ENCODE peak calls at places on chromosome 12, in nine cellular contexts. A is CD8-positive, alpha-beta memory T cell; V is non-pigmented ciliary epithelial cell; I is stimulated activated CD4-positive, alpha-beta T cell treated with anti-CD3 and anti-CD28 coated beads, Interleukin-1b, Interleukin-23, amount 100 ng/mL, for 1 hour; G is NCI-H345; N is left lung; P is WTC11; M is NAMALWA; X is effector memory CD8-positive, alpha-beta T cell. F is an unnamed sample.

GRCh38 chr12:108340037-108340436 is 926 bp upstream of the CMKLR1 start:
- DNase-seq in V (no peak), I (no peak), A (no peak), G (no peak), M (no peak), P (no peak), N (no peak), X (no peak), F (no peak)

GRCh38 chr12:83850531-83850930 is 1062.1 kb downstream of the SLC6A15 start:
- DNase-seq in V (no peak), N (no peak), G (no peak), I (no peak), X (no peak), A (no peak), P (no peak), M (no peak), F (no peak)

GRCh38 chr12:3107071-3107583 is 29.9 kb downstream of the TSPAN9 start:
- DNase-seq in X (no peak), N (no peak), I (no peak), P (peak), M (no peak), A (no peak), G (no peak), V (no peak), F (no peak)

GRCh38 chr12:76299536-76300296 is 48.5 kb downstream of the BBS10 start:
- DNase-seq in M (no peak), G (no peak), N (no peak), I (no peak), A (no peak), X (no peak), V (no peak), P (no peak), F (no peak)

GRCh38 chr12:11716794-11717532 is 67.5 kb downstream of the ETV6 start:
- DNase-seq in A (no peak), V (no peak), G (no peak), N (no peak), M (no peak), I (no peak), P (no peak), X (no peak), F (no peak)

GRCh38 chr12:65696227-65696626 is 128.1 kb upstream of the HMGA2 start:
- DNase-seq in I (no peak), N (no peak), A (no peak), M (no peak), P (no peak), X (no peak), G (no peak), V (no peak), F (no peak)

GRCh38 chr12:24109381-24110039 is 160.0 kb upstream of the SOX5 start:
- DNase-seq in M (peak), I (no peak), X (no peak), P (no peak), N (no peak), V (no peak), G (no peak), A (no peak), F (no peak)

GRCh38 chr12:5499566-5500325 is 67.8 kb downstream of the NTF3 start:
- DNase-seq in N (no peak), X (no peak), A (no peak), I (no peak), G (no peak), P (no peak), V (peak), M (no peak), F (no peak)

GRCh38 chr12:19482551-19483109 is 43.3 kb downstream of the AEBP2 start:
- DNase-seq in I (no peak), M (no peak), P (peak), V (no peak), N (no peak), G (no peak), A (peak), X (peak), F (no peak)

GRCh38 chr12:2282321-2282720 is 229.5 kb downstream of the CACNA1C start:
- DNase-seq in A (no peak), V (no peak), I (no peak), P (peak), G (no peak), M (no peak), X (no peak), N (no peak), F (no peak)

GRCh38 chr12:60072911-60073310 is 477.1 kb downstream of the SLC16A7 start:
- DNase-seq in M (no peak), A (no peak), P (no peak), N (no peak), V (no peak), I (no peak), G (no peak), X (no peak), F (no peak)

GRCh38 chr12:13369496-13369895 is 173.0 kb downstream of the EMP1 start:
- DNase-seq in A (no peak), P (no peak), G (peak), N (no peak), X (no peak), V (no peak), M (no peak), I (no peak), F (no peak)

GRCh38 chr12:124045671-124046070 is 72.7 kb downstream of the ZNF664 start:
- DNase-seq in V (no peak), X (no peak), A (no peak), I (no peak), P (no peak), G (no peak), N (no peak), M (no peak), F (no peak)

GRCh38 chr12:95583933-95584332 is 32.7 kb upstream of the USP44 start:
- DNase-seq in G (no peak), M (no peak), X (no peak), I (no peak), N (no peak), P (no peak), A (no peak), V (no peak), F (no peak)

GRCh38 chr12:20646239-20646827 is 48.8 kb upstream of the SLCO1C1 start:
- DNase-seq in A (no peak), X (no peak), M (peak), I (no peak), G (peak), P (no peak), V (no peak), N (no peak), F (no peak)

GRCh38 chr12:98646165-98646764 is 1.2 kb downstream of the APAF1 start:
- DNase-seq in M (peak), A (no peak), P (no peak), N (no peak), V (no peak), I (no peak), X (no peak), G (no peak), F (no peak)

GRCh38 chr12:84738481-84738972 is 174.1 kb downstream of the SLC6A15 start:
- DNase-seq in I (no peak), X (no peak), A (no peak), V (no peak), N (no peak), M (no peak), P (no peak), G (no peak), F (no peak)

GRCh38 chr12:56271031-56271430 is 4.3 kb downstream of the COQ10A start:
- DNase-seq in N (no peak), G (no peak), P (no peak), A (no peak), I (no peak), V (no peak), M (peak), X (no peak), F (no peak)

GRCh38 chr12:10884086-10884725 is at the start of gene PRH1:
- DNase-seq in V (no peak), M (no peak), I (no peak), A (no peak), G (no peak), X (no peak), N (no peak), P (no peak), F (no peak)

GRCh38 chr12:104729091-104729490 is 229.0 kb downstream of the SLC41A2 start:
- DNase-seq in N (no peak), I (no peak), G (no peak), V (no peak), A (no peak), X (no peak), P (no peak), M (no peak), F (no peak)

GRCh38 chr12:12185424-12185823 is 81.4 kb downstream of the LRP6 start:
- DNase-seq in N (no peak), P (no peak), I (no peak), V (no peak), M (no peak), A (no peak), G (no peak), X (no peak), F (no peak)

GRCh38 chr12:129202109-129202814 is 349.0 kb downstream of the GLT1D1 start:
- DNase-seq in V (no peak), I (no peak), P (no peak), N (no peak), M (peak), X (no peak), A (no peak), G (no peak), F (no peak)

GRCh38 chr12:57175428-57176138 is 28.2 kb upstream of the LRP1-AS start:
- DNase-seq in X (no peak), A (peak), I (peak), V (no peak), G (peak), M (no peak), N (no peak), P (peak), F (no peak)

GRCh38 chr12:77179515-77179914 is 114.1 kb upstream of the E2F7 start:
- DNase-seq in M (no peak), I (no peak), N (no peak), P (no peak), X (no peak), G (no peak), A (no peak), V (no peak), F (no peak)

GRCh38 chr12:112868459-112869041 is 38.2 kb upstream of the OAS1 start:
- DNase-seq in G (no peak), X (no peak), A (no peak), N (no peak), P (peak), I (no peak), M (no peak), V (no peak), F (no peak)

GRCh38 chr12:2756756-2757155 is 38.0 kb upstream of the FKBP4 start:
- DNase-seq in N (no peak), V (no peak), A (no peak), G (no peak), M (peak), I (no peak), P (peak), X (no peak), F (no peak)

GRCh38 chr12:10213168-10214130 is 772 bp downstream of the GABARAPL1 start:
- DNase-seq in G (peak), A (peak), P (peak), N (peak), M (peak), X (peak), V (peak), I (peak), F (peak)

GRCh38 chr12:96514328-96514727 is 25.0 kb downstream of the CFAP54 start:
- DNase-seq in X (no peak), G (no peak), A (no peak), N (no peak), I (no peak), P (no peak), V (no peak), M (peak), F (no peak)

GRCh38 chr12:29707846-29708245 is 75.9 kb downstream of the TMTC1 start:
- DNase-seq in G (no peak), P (no peak), X (no peak), M (no peak), I (no peak), N (no peak), V (no peak), A (no peak), F (no peak)

GRCh38 chr12:122489038-122489437 is 11.7 kb downstream of the ZCCHC8 start:
- DNase-seq in A (no peak), V (no peak), I (no peak), P (no peak), N (no peak), M (no peak), G (no peak), X (no peak), F (no peak)

GRCh38 chr12:95277139-95277538 is 59.5 kb downstream of the VEZT start:
- DNase-seq in M (no peak), I (no peak), P (no peak), X (no peak), V (peak), A (no peak), N (no peak), G (no peak), F (no peak)

GRCh38 chr12:24742378-24742777 is 206.5 kb downstream of the BCAT1 start:
- DNase-seq in V (no peak), I (no peak), G (no peak), M (peak), N (no peak), P (no peak), X (no peak), A (no peak), F (peak)

GRCh38 chr12:108091351-108091750 is 37.7 kb upstream of the WSCD2 start:
- DNase-seq in I (no peak), A (no peak), V (no peak), N (no peak), M (no peak), P (no peak), X (no peak), G (no peak), F (no peak)

GRCh38 chr12:123621101-123621500 is 12.4 kb downstream of the EIF2B1 start:
- DNase-seq in V (no peak), N (no peak), M (no peak), P (no peak), X (no peak), I (no peak), A (no peak), G (no peak), F (no peak)

GRCh38 chr12:107992016-107992415 is 137.1 kb upstream of the WSCD2 start:
- DNase-seq in V (no peak), N (no peak), G (no peak), A (no peak), I (no peak), X (no peak), P (no peak), M (no peak), F (no peak)

F was measured in GDM1.